ENCODE peak calls at places on chromosome 3, in ten cellular contexts. Y is stomach; P is Caki2; I is T-helper 2 cell; J is aorta; D is cerebellum; V is A172; X is NB4; R is stimulated activated CD8-positive, alpha-beta memory T cell treated with anti-CD3 and anti-CD28 coated beads, Interleukin-15, amount 100 ng/mL, for 1 hour; G is WTC11. K is an unnamed sample.

GRCh38 chr3:183341545-183342288 is 86.7 kb downstream of the MCF2L2 start:
- DNase-seq in G (no peak), V (no peak), I (no peak), D (peak), P (no peak), R (no peak), J (no peak), X (no peak), Y (no peak), K (no peak)

GRCh38 chr3:104629038-104629437 is 737.7 kb upstream of the ALCAM start:
- DNase-seq in J (no peak), R (no peak), P (peak), G (no peak), X (no peak), V (peak), D (no peak), Y (no peak), I (no peak), K (no peak)

GRCh38 chr3:59771760-59772159 is 721.9 kb upstream of the CFAP20DC start:
- DNase-seq in I (no peak), J (no peak), V (peak), P (peak), D (no peak), G (no peak), Y (no peak), X (no peak), R (no peak), K (no peak)

GRCh38 chr3:99970198-99970597 is 144.1 kb downstream of the FILIP1L start:
- DNase-seq in Y (no peak), I (no peak), P (no peak), G (no peak), J (no peak), X (no peak), V (no peak), D (no peak), R (no peak), K (no peak)

GRCh38 chr3:141828487-141829284 is 47.8 kb upstream of the ATP1B3 start:
- DNase-seq in G (no peak), Y (peak), I (no peak), J (no peak), R (no peak), X (peak), D (no peak), P (no peak), V (peak), K (no peak)

GRCh38 chr3:39414421-39414907 is 7.9 kb downstream of the RPSA start:
- DNase-seq in X (peak), P (no peak), Y (peak), I (no peak), V (no peak), D (no peak), G (no peak), J (no peak), R (no peak), K (no peak)

GRCh38 chr3:156792114-156792513 is 34.0 kb upstream of the LEKR1 start:
- DNase-seq in P (no peak), D (no peak), V (no peak), I (no peak), X (no peak), G (no peak), R (no peak), J (no peak), Y (no peak), K (no peak)

GRCh38 chr3:181694805-181695660 is 16.7 kb upstream of the SOX2 start:
- DNase-seq in G (peak), R (no peak), X (no peak), Y (peak), I (no peak), P (no peak), J (peak), D (no peak), V (no peak), K (peak)

GRCh38 chr3:49357466-49358216 is 512 bp downstream of the GPX1 start:
- DNase-seq in R (no peak), I (peak), D (peak), V (peak), X (peak), J (peak), P (peak), Y (peak), G (peak), K (no peak)

GRCh38 chr3:53030864-53031445 is 14.9 kb downstream of the SFMBT1 start:
- DNase-seq in Y (no peak), X (no peak), I (no peak), D (no peak), J (no peak), V (no peak), R (no peak), G (peak), P (no peak), K (no peak)

GRCh38 chr3:134366221-134366927 is 7.9 kb downstream of the AMOTL2 start:
- DNase-seq in I (no peak), G (no peak), J (peak), X (no peak), D (no peak), P (no peak), Y (peak), V (no peak), R (no peak), K (no peak)

GRCh38 chr3:103218793-103219192 is 784.0 kb downstream of the ZPLD1 start:
- DNase-seq in Y (no peak), D (no peak), P (no peak), G (no peak), V (peak), I (no peak), R (no peak), J (no peak), X (no peak), K (no peak)

GRCh38 chr3:78360849-78361248 is 1321.0 kb downstream of the ROBO2 start:
- DNase-seq in X (no peak), G (no peak), V (no peak), R (no peak), J (no peak), Y (no peak), P (no peak), D (no peak), I (no peak), K (no peak)

GRCh38 chr3:46881819-46882376 is 4.4 kb downstream of the PTH1R start:
- DNase-seq in X (peak), G (peak), J (no peak), Y (no peak), D (peak), R (no peak), V (no peak), I (no peak), P (no peak), K (no peak)

GRCh38 chr3:61926913-61927312 is 365.5 kb downstream of the PTPRG start:
- DNase-seq in D (no peak), Y (no peak), P (no peak), X (no peak), J (no peak), R (no peak), I (no peak), G (no peak), V (no peak), K (no peak)

GRCh38 chr3:141454906-141455602 is 31.8 kb upstream of the RASA2 start:
- DNase-seq in G (peak), Y (no peak), V (peak), P (peak), I (peak), J (no peak), X (peak), R (no peak), D (peak), K (no peak)

GRCh38 chr3:135100349-135100741 is 305.3 kb downstream of the EPHB1 start:
- DNase-seq in X (no peak), V (no peak), R (no peak), I (no peak), G (no peak), Y (no peak), J (no peak), P (no peak), D (no peak), K (no peak)

GRCh38 chr3:47578691-47579632 is at the start of gene CSPG5:
- DNase-seq in I (peak), P (no peak), Y (no peak), X (peak), R (no peak), V (no peak), D (peak), J (no peak), G (peak), K (peak)

GRCh38 chr3:17765819-17766472 is 23.5 kb upstream of the TBC1D5 start:
- DNase-seq in X (peak), I (no peak), R (no peak), Y (no peak), D (no peak), V (no peak), J (no peak), P (no peak), G (no peak), K (no peak)

GRCh38 chr3:49805884-49806701 is 3.0 kb downstream of the INKA1 start:
- DNase-seq in P (no peak), X (peak), V (no peak), I (no peak), R (no peak), J (peak), D (no peak), G (peak), Y (no peak), K (peak)

GRCh38 chr3:71401695-71402231 is 181.8 kb downstream of the FOXP1 start:
- DNase-seq in G (no peak), D (no peak), R (no peak), P (no peak), I (no peak), Y (no peak), X (no peak), V (no peak), J (no peak), K (no peak)

GRCh38 chr3:11544413-11545181 is 99.1 kb downstream of the VGLL4 start:
- DNase-seq in Y (peak), V (no peak), R (no peak), P (no peak), D (no peak), J (peak), I (no peak), G (no peak), X (peak), K (no peak)

GRCh38 chr3:9676780-9677179 is 26.9 kb upstream of the CPNE9 start:
- DNase-seq in X (no peak), J (no peak), V (no peak), P (no peak), I (no peak), Y (no peak), G (no peak), R (no peak), D (no peak), K (no peak)

GRCh38 chr3:13229291-13229949 is 156.2 kb upstream of the IQSEC1 start:
- DNase-seq in G (peak), Y (no peak), R (no peak), P (no peak), I (no peak), V (no peak), D (no peak), X (peak), J (no peak), K (no peak)

GRCh38 chr3:18679226-18679625 is 254.1 kb upstream of the SATB1 start:
- DNase-seq in P (no peak), J (no peak), D (no peak), V (no peak), X (no peak), Y (no peak), I (peak), R (no peak), G (no peak), K (no peak)

GRCh38 chr3:42300013-42300412 is 34.0 kb upstream of the CCK start:
- DNase-seq in D (no peak), X (peak), V (peak), I (no peak), R (no peak), J (no peak), G (peak), P (peak), Y (no peak), K (no peak)

GRCh38 chr3:24133441-24133840 is 188.4 kb downstream of the NR1D2 start:
- DNase-seq in V (no peak), G (no peak), Y (no peak), P (no peak), X (no peak), R (no peak), I (no peak), J (no peak), D (no peak), K (no peak)